ENCODE peak calls at places on chromosomes 12 and 14, in ten cellular contexts. N, M, O, X, I, T, H, U, G and V are unnamed samples.

GRCh38 chr12:119052001-119052400 is 70.7 kb downstream of the SRRM4 start:
- DNase-seq in T (no peak), O (no peak), M (no peak), U (no peak), H (no peak), X (no peak), I (no peak), N (no peak), G (no peak), V (no peak)

GRCh38 chr12:107304588-107305532 is 211.5 kb upstream of the CRY1 start:
- DNase-seq in N (no peak), I (no peak), H (no peak), X (no peak), M (no peak), O (no peak), T (no peak), U (peak), G (no peak), V (no peak)

GRCh38 chr14:60508707-60509437 is at the start of gene SIX6:
- DNase-seq in G (peak), I (no peak), T (peak), X (no peak), M (peak), O (peak), N (no peak), U (no peak), H (no peak), V (peak)

GRCh38 chr14:68649461-68650189 is 143.2 kb downstream of the ZFP36L1 start:
- DNase-seq in N (no peak), T (no peak), U (peak), I (no peak), X (no peak), O (no peak), G (no peak), M (no peak), H (no peak), V (no peak)

GRCh38 chr14:55136868-55137785 is 8.1 kb downstream of the LGALS3 start:
- DNase-seq in T (no peak), N (peak), U (peak), G (no peak), I (no peak), X (peak), M (no peak), H (peak), O (no peak), V (no peak)

GRCh38 chr12:108856428-108857157 is 790 bp downstream of the SSH1 start:
- DNase-seq in U (peak), O (peak), X (peak), I (no peak), M (no peak), H (peak), T (peak), N (no peak), G (peak), V (peak)

GRCh38 chr12:132686831-132687210 is 321 bp downstream of the POLE start:
- DNase-seq in H (no peak), X (no peak), U (no peak), G (peak), I (no peak), M (no peak), T (no peak), O (peak), N (peak), V (no peak)

GRCh38 chr12:96912943-96913342 is 5.9 kb downstream of the NEDD1 start:
- DNase-seq in H (no peak), U (no peak), M (no peak), G (no peak), X (no peak), T (no peak), O (no peak), I (no peak), N (no peak), V (no peak)

GRCh38 chr14:99260652-99261551 is 11.1 kb downstream of the BCL11B start:
- DNase-seq in U (no peak), T (no peak), M (no peak), X (no peak), O (peak), G (no peak), N (no peak), I (peak), H (no peak), V (no peak)

GRCh38 chr12:12734561-12735071 is 17.4 kb downstream of the CDKN1B start:
- DNase-seq in N (no peak), G (no peak), X (no peak), T (no peak), H (no peak), U (peak), M (no peak), I (no peak), O (no peak), V (no peak)

GRCh38 chr12:12081836-12082497 is 11.2 kb downstream of the BCL2L14 start:
- DNase-seq in G (no peak), T (peak), M (no peak), U (peak), I (no peak), X (no peak), N (no peak), O (peak), H (no peak), V (no peak)

GRCh38 chr14:103121846-103122577 is 1.2 kb upstream of the TNFAIP2 start:
- DNase-seq in O (peak), T (peak), N (no peak), U (peak), G (peak), X (no peak), H (peak), M (no peak), I (peak), V (peak)

GRCh38 chr12:12079291-12079690 is 8.6 kb downstream of the BCL2L14 start:
- DNase-seq in N (no peak), X (no peak), O (no peak), I (no peak), U (peak), M (no peak), G (no peak), T (no peak), H (no peak), V (no peak)

GRCh38 chr14:83757896-83758295 is 1772.0 kb upstream of the FLRT2 start:
- DNase-seq in I (no peak), H (no peak), U (no peak), T (no peak), G (no peak), M (no peak), N (no peak), O (no peak), X (peak), V (no peak)

GRCh38 chr12:112738531-112738930 is 53.0 kb upstream of the RPH3A start:
- DNase-seq in X (no peak), N (no peak), T (no peak), U (no peak), M (no peak), O (no peak), H (no peak), G (no peak), I (no peak), V (no peak)

GRCh38 chr12:7075931-7076330 is 15.4 kb downstream of the C1S start:
- DNase-seq in N (no peak), M (no peak), I (no peak), U (no peak), O (no peak), G (no peak), H (no peak), T (no peak), X (peak), V (no peak)

GRCh38 chr14:104955396-104955770 is 22.8 kb downstream of the AHNAK2 start:
- DNase-seq in I (no peak), G (no peak), X (no peak), U (no peak), M (no peak), T (no peak), O (no peak), N (no peak), H (no peak), V (peak)

GRCh38 chr12:90120627-90121026 is 412.0 kb upstream of the ATP2B1 start:
- DNase-seq in I (no peak), O (no peak), U (no peak), M (no peak), N (no peak), T (no peak), G (no peak), H (no peak), X (no peak), V (no peak)

GRCh38 chr14:70642313-70643235 is 858 bp downstream of the TTC9 start:
- DNase-seq in M (peak), X (no peak), T (peak), U (no peak), G (peak), H (no peak), O (peak), I (no peak), N (peak), V (peak)

GRCh38 chr12:31234955-31235867 is 90.7 kb downstream of the SINHCAF start:
- DNase-seq in O (peak), U (peak), I (no peak), G (peak), M (peak), T (peak), H (no peak), N (peak), X (no peak), V (peak)

GRCh38 chr12:3117628-3118027 is 40.4 kb downstream of the TSPAN9 start:
- DNase-seq in T (no peak), U (peak), I (no peak), H (no peak), G (no peak), X (peak), O (no peak), M (no peak), N (no peak), V (no peak)

GRCh38 chr12:130364578-130364977 is 26.9 kb downstream of the PIWIL1 start:
- DNase-seq in H (no peak), X (no peak), T (peak), N (no peak), G (no peak), O (no peak), M (no peak), I (no peak), U (no peak), V (no peak)

GRCh38 chr12:26790645-26790994 is 42.4 kb downstream of the ITPR2 start:
- DNase-seq in T (no peak), H (no peak), O (no peak), I (no peak), U (no peak), M (no peak), X (no peak), G (no peak), N (no peak), V (no peak)

GRCh38 chr12:122841544-122842321 is 6.5 kb downstream of the HIP1R start:
- DNase-seq in M (no peak), X (no peak), H (peak), I (no peak), G (no peak), U (peak), O (no peak), T (peak), N (no peak), V (no peak)

GRCh38 chr14:32417956-32418552 is 89.0 kb downstream of the AKAP6 start:
- DNase-seq in M (no peak), X (no peak), N (no peak), U (peak), T (peak), H (no peak), I (no peak), G (no peak), O (no peak), V (no peak)

GRCh38 chr12:125311050-125311449 is 245.8 kb downstream of the AACS start:
- DNase-seq in U (no peak), H (no peak), I (no peak), M (no peak), N (no peak), G (no peak), X (no peak), O (no peak), T (no peak), V (no peak)

GRCh38 chr12:12723147-12723680 is 6.0 kb downstream of the CDKN1B start:
- DNase-seq in N (no peak), O (no peak), U (peak), M (no peak), H (no peak), G (no peak), X (no peak), I (no peak), T (no peak), V (no peak)

GRCh38 chr12:76346236-76346635 is 2.0 kb downstream of the BBS10 start:
- DNase-seq in N (no peak), H (no peak), I (no peak), T (no peak), G (no peak), M (no peak), O (no peak), U (no peak), X (no peak), V (no peak)

GRCh38 chr12:76341436-76342030 is 6.7 kb downstream of the BBS10 start:
- DNase-seq in N (no peak), O (no peak), H (no peak), I (no peak), T (no peak), X (no peak), M (no peak), U (peak), G (no peak), V (no peak)

GRCh38 chr12:76345569-76345968 is 2.6 kb downstream of the BBS10 start:
- DNase-seq in M (no peak), H (no peak), N (no peak), G (no peak), I (no peak), T (no peak), O (no peak), X (no peak), U (no peak), V (no peak)

GRCh38 chr12:76348079-76348901 is at the start of gene BBS10:
- DNase-seq in X (peak), M (peak), U (peak), T (peak), H (peak), O (peak), G (peak), N (peak), I (peak), V (peak)

GRCh38 chr12:76346798-76347420 is 1.3 kb downstream of the BBS10 start:
- DNase-seq in T (peak), X (peak), U (peak), M (no peak), H (no peak), I (peak), G (no peak), O (peak), N (no peak), V (no peak)
- TF ChIP-seq CTCF in T (peak), X (peak), U (peak), M (peak), H (no peak), I (no peak), G (no peak), O (peak), N (peak), V (no peak)

GRCh38 chr14:87334997-87335675 is 657.8 kb downstream of the GALC start:
- DNase-seq in U (no peak), G (no peak), N (no peak), I (no peak), H (no peak), O (no peak), T (no peak), X (no peak), M (no peak), V (no peak)

GRCh38 chr14:87332001-87332400 is 661.0 kb downstream of the GALC start:
- DNase-seq in U (peak), H (no peak), N (no peak), T (no peak), M (no peak), I (no peak), O (no peak), G (no peak), X (no peak), V (no peak)
- TF ChIP-seq CTCF in U (no peak), H (no peak), N (no peak), T (no peak), M (no peak), I (no peak), O (no peak), G (no peak), X (no peak), V (no peak)

DNA sequence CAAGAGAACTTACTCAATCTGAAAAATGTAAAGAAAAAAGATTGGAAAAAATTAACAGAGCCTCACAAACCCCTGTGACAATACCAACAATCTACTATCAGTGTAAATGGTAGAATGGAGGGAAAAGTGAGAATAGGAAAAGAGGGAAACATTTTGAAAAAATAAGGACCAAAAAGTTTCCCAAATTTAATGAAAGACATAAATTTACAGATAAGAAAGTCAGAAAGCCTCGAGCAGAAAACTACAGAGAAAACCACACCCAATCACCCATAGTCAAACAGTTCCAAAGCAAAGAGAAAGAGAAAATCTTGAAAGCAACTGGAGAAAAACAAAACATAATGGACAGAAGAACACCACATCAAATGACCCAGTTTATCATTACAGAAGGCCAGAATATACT is 142.7 kb upstream of the DIO3 start:
- DNase-seq in H (no peak), T (no peak), U (no peak), X (no peak), M (no peak), O (no peak), I (no peak), N (no peak), G (no peak), V (no peak)
- TF ChIP-seq CTCF in H (no peak), T (no peak), U (no peak), X (no peak), M (no peak), O (no peak), I (no peak), N (no peak), G (no peak), V (no peak)

DNA sequence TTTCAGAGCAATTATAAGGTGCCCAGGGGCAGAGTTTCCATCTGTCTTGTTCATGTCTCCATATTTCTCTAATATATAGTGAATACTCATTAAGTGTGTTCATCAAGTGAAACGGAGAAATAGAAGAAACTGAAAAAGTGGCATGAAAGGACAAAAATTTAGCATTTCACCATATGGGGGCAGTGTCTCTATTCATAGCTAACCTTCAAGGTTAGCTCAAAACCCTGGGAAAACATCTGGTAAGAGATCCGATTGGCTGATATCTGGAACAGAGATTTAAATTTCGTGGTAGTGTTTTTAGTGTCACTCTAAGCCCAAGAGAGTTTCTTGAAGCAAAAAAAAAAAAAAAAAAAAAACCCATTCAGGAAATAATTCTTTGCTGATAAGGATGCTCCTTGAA is 367.5 kb downstream of the DAD1 start:
- DNase-seq in T (peak), N (no peak), M (no peak), X (no peak), U (peak), O (peak), H (no peak), G (no peak), I (no peak), V (no peak)
- TF ChIP-seq CTCF in T (peak), N (no peak), M (peak), X (peak), U (peak), O (peak), H (no peak), G (peak), I (no peak), V (no peak)

GRCh38 chr12:128109236-128109635 is 157.7 kb upstream of the TMEM132C start:
- DNase-seq in M (no peak), O (no peak), I (no peak), H (no peak), N (no peak), T (no peak), X (no peak), G (no peak), U (no peak), V (no peak)
- TF ChIP-seq CTCF in M (no peak), O (no peak), I (no peak), H (no peak), N (no peak), T (no peak), X (no peak), G (no peak), U (no peak), V (no peak)

GRCh38 chr14:91036741-91037469 is 23.5 kb downstream of the RPS6KA5 start:
- DNase-seq in X (no peak), M (no peak), H (no peak), T (no peak), G (no peak), U (no peak), O (no peak), I (no peak), N (no peak), V (no peak)
- TF ChIP-seq CTCF in X (no peak), M (no peak), H (no peak), T (no peak), G (no peak), U (no peak), O (no peak), I (no peak), N (no peak), V (no peak)

DNA sequence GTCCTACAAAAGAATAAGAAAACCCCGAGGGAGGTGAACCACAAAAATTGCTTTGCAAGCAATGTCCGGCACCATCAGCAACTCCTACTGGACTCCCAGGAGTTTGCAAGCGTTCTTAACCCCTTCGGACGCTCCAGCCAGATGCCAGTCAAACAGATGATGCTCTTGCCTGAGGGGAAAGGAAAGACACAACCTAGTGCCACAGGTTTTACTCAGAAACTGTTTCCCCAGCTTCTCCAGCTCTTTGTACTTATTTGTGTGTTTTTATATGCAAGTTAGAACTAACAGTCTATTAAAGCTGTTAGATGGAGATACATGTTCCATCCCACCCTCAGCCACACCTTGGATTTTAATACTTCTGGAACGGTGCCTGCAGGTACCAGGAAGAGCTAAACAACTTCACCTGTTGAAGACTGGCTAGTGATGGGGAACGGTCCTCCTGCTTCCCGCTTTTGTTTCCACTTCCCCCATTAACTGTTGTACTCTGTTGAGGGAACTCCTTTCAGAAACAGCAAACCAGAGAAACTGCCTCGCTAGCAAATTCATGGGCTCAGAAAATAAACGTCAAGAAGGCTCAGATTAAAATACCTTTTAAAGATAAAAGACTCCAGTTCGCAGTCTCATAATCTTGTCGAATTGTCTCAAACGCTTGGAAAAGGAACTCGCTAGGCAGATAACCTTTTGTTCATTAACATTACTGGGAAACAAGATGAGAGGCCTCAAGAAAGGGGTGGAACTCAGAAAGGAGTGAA is 1.1 kb upstream of the FERMT2 start:
- DNase-seq in I (peak), X (peak), G (peak), N (peak), T (peak), M (no peak), H (no peak), O (peak), U (peak), V (peak)
- TF ChIP-seq CTCF in I (no peak), X (peak), G (peak), N (no peak), T (peak), M (peak), H (no peak), O (peak), U (peak), V (no peak)

DNA sequence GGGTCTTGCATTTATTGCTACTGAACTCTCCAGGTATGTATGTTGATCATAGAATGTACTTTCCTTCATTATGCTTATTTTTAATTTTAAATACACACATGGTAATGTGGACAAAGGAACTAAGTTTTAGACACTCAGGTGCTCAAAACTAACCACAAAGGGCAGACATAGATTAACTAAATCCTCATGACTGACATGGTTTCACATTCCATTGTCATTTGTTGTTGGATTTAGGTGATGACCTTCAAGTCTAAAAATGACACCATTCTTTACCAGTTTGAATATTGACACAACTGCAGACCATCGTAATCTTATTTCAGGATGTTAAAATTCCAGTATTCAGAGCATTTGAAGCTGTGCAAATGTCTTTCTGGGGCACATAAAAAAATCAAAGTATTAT is 128.4 kb downstream of the BBS10 start:
- DNase-seq in X (no peak), I (no peak), G (no peak), H (no peak), T (no peak), O (no peak), N (no peak), M (no peak), U (no peak), V (no peak)
- TF ChIP-seq CTCF in X (no peak), I (no peak), G (no peak), H (no peak), T (no peak), O (no peak), N (no peak), M (no peak), U (no peak), V (no peak)

DNA sequence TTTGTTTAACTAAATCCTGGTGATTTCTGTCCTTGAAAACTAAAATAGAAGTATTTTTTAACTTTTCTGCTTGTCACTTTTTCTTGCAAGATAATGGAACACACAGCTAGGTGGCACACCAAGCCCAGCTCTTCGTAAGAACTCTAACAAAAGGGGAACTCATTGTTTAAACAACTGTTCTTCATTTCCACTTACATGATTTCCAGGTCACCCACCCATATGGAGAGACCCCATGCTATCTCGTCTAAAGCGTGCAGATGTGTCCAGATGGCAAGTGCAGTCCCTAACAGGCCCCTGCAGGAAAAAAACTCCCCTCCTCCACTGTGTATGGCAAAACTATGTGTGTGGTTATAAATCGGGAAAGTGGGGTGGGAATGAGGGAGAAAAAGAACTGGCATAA is 43.3 kb upstream of the NT5DC3 start:
- DNase-seq in X (peak), U (peak), H (no peak), I (no peak), O (peak), M (no peak), T (peak), N (no peak), G (no peak), V (no peak)
- TF ChIP-seq CTCF in X (peak), U (peak), H (no peak), I (no peak), O (peak), M (no peak), T (peak), N (peak), G (no peak), V (no peak)